ENCODE peak calls at places on chromosomes 11 and 22, in eight cellular contexts. One of them, this sample, is unnamed.

GRCh38 chr22:22216450-22216959 is 28.1 kb upstream of the VPREB1 start:
- DNase-seq in WTC11: no peak
- DNase-seq in NCI-H187 treated with DMSO at 0.1 percent for 48 hours: no peak
- DNase-seq in EL: no peak
- DNase-seq in NCI-H1436 treated with DMSO at 0.1 percent for 48 hours: no peak
- DNase-seq in ACHN: no peak
- DNase-seq in sigmoid colon: no peak
- DNase-seq in H9: no peak
- DNase-seq in this sample: no peak

GRCh38 chr11:65218446-65218845 is 36.7 kb downstream of the CAPN1 start:
- DNase-seq in WTC11: no peak
- DNase-seq in NCI-H187 treated with DMSO at 0.1 percent for 48 hours: no peak
- DNase-seq in EL: no peak
- DNase-seq in NCI-H1436 treated with DMSO at 0.1 percent for 48 hours: no peak
- DNase-seq in ACHN: no peak
- DNase-seq in sigmoid colon: peak
- DNase-seq in H9: no peak
- DNase-seq in this sample: no peak

GRCh38 chr22:43811777-43812148 is 342 bp downstream of the EFCAB6 start:
- DNase-seq in WTC11: no peak
- DNase-seq in NCI-H187 treated with DMSO at 0.1 percent for 48 hours: no peak
- DNase-seq in EL: peak
- DNase-seq in NCI-H1436 treated with DMSO at 0.1 percent for 48 hours: no peak
- DNase-seq in ACHN: peak
- DNase-seq in sigmoid colon: no peak
- DNase-seq in H9: no peak
- DNase-seq in this sample: no peak

GRCh38 chr11:46247664-46248063 is 29.8 kb upstream of the CREB3L1 start:
- DNase-seq in WTC11: peak
- DNase-seq in NCI-H187 treated with DMSO at 0.1 percent for 48 hours: peak
- DNase-seq in EL: peak
- DNase-seq in NCI-H1436 treated with DMSO at 0.1 percent for 48 hours: no peak
- DNase-seq in ACHN: peak
- DNase-seq in sigmoid colon: no peak
- DNase-seq in H9: peak
- DNase-seq in this sample: no peak

GRCh38 chr11:47234669-47235075 is 13.9 kb downstream of the ACP2 start:
- DNase-seq in WTC11: no peak
- DNase-seq in NCI-H187 treated with DMSO at 0.1 percent for 48 hours: no peak
- DNase-seq in EL: no peak
- DNase-seq in NCI-H1436 treated with DMSO at 0.1 percent for 48 hours: no peak
- DNase-seq in ACHN: no peak
- DNase-seq in sigmoid colon: peak
- DNase-seq in H9: no peak
- DNase-seq in this sample: no peak

GRCh38 chr11:24457985-24458384 is 38.9 kb upstream of the LUZP2 start:
- DNase-seq in WTC11: no peak
- DNase-seq in NCI-H187 treated with DMSO at 0.1 percent for 48 hours: no peak
- DNase-seq in EL: no peak
- DNase-seq in NCI-H1436 treated with DMSO at 0.1 percent for 48 hours: no peak
- DNase-seq in ACHN: no peak
- DNase-seq in sigmoid colon: no peak
- DNase-seq in H9: no peak
- DNase-seq in this sample: no peak

GRCh38 chr11:96228472-96228871 is 114.5 kb downstream of the MAML2 start:
- DNase-seq in WTC11: no peak
- DNase-seq in NCI-H187 treated with DMSO at 0.1 percent for 48 hours: no peak
- DNase-seq in EL: peak
- DNase-seq in NCI-H1436 treated with DMSO at 0.1 percent for 48 hours: no peak
- DNase-seq in ACHN: peak
- DNase-seq in sigmoid colon: peak
- DNase-seq in H9: no peak
- DNase-seq in this sample: peak

GRCh38 chr11:76335827-76336226 is 45.1 kb downstream of the THAP12 start:
- DNase-seq in WTC11: no peak
- DNase-seq in NCI-H187 treated with DMSO at 0.1 percent for 48 hours: no peak
- DNase-seq in EL: no peak
- DNase-seq in NCI-H1436 treated with DMSO at 0.1 percent for 48 hours: no peak
- DNase-seq in ACHN: no peak
- DNase-seq in sigmoid colon: no peak
- DNase-seq in H9: no peak
- DNase-seq in this sample: no peak

GRCh38 chr11:61736310-61736709 is 16.1 kb upstream of the MYRF start:
- DNase-seq in WTC11: no peak
- DNase-seq in NCI-H187 treated with DMSO at 0.1 percent for 48 hours: no peak
- DNase-seq in EL: no peak
- DNase-seq in NCI-H1436 treated with DMSO at 0.1 percent for 48 hours: no peak
- DNase-seq in ACHN: no peak
- DNase-seq in sigmoid colon: no peak
- DNase-seq in H9: no peak
- DNase-seq in this sample: no peak

This sample was measured in omental fat pad.